ENCODE peak calls at places on chromosomes 12 and 14, in five cellular contexts. C, W, J, I and H are unnamed samples.

GRCh38 chr12:106918746-106919145 is 37.0 kb upstream of the TMEM263 start:
- DNase-seq in C (no peak), W (no peak), J (no peak), I (no peak), H (no peak)

GRCh38 chr12:42588981-42589464 is 523 bp downstream of the PRICKLE1 start:
- DNase-seq in C (peak), W (no peak), J (peak), I (peak), H (no peak)

GRCh38 chr12:2980630-2981029 is 21.4 kb downstream of the TEAD4 start:
- DNase-seq in C (no peak), W (no peak), J (no peak), I (no peak), H (no peak)

GRCh38 chr12:55659486-55660385 is 23.0 kb downstream of the OR10P1 start:
- DNase-seq in C (no peak), W (peak), J (no peak), I (no peak), H (no peak)

GRCh38 chr14:92951912-92952471 is 29.0 kb downstream of the CHGA start:
- DNase-seq in C (peak), W (peak), J (peak), I (peak), H (peak)

GRCh38 chr12:65278576-65279386 is at the start of gene MSRB3:
- DNase-seq in C (peak), W (peak), J (peak), I (peak), H (no peak)

GRCh38 chr14:52272375-52272774 is 4.9 kb downstream of the PTGDR start:
- DNase-seq in C (no peak), W (no peak), J (no peak), I (no peak), H (no peak)

GRCh38 chr12:49939307-49939706 is 11.2 kb upstream of the AQP2 start:
- DNase-seq in C (no peak), W (no peak), J (no peak), I (no peak), H (no peak)

GRCh38 chr14:31411218-31411727 is 9.1 kb downstream of the HEATR5A start:
- DNase-seq in C (no peak), W (peak), J (no peak), I (no peak), H (no peak)

GRCh38 chr14:85342858-85343607 is 186.9 kb upstream of the FLRT2 start:
- DNase-seq in C (no peak), W (no peak), J (no peak), I (no peak), H (no peak)

GRCh38 chr12:66036317-66036716 is 94.2 kb downstream of the LLPH start:
- DNase-seq in C (no peak), W (peak), J (no peak), I (no peak), H (no peak)

GRCh38 chr12:92551210-92551609 is 151.6 kb upstream of the PLEKHG7 start:
- DNase-seq in C (no peak), W (no peak), J (no peak), I (no peak), H (no peak)

GRCh38 chr14:91078095-91078737 is 17.8 kb upstream of the RPS6KA5 start:
- DNase-seq in C (no peak), W (no peak), J (no peak), I (no peak), H (no peak)

GRCh38 chr12:124551268-124552144 is 15.9 kb downstream of the NCOR2 start:
- DNase-seq in C (peak), W (no peak), J (peak), I (peak), H (no peak)

GRCh38 chr14:41607966-41608663 is 1.4 kb downstream of the LRFN5 start:
- DNase-seq in C (no peak), W (peak), J (peak), I (no peak), H (no peak)

GRCh38 chr14:74362361-74362915 is 14.2 kb downstream of the VRTN start:
- DNase-seq in C (peak), W (peak), J (no peak), I (peak), H (peak)

GRCh38 chr12:109502332-109502731 is 24.9 kb downstream of the UBE3B start:
- DNase-seq in C (no peak), W (no peak), J (no peak), I (no peak), H (no peak)

GRCh38 chr14:22524784-22525161 is 64.3 kb downstream of the DAD1 start:
- DNase-seq in C (no peak), W (peak), J (no peak), I (no peak), H (no peak)

GRCh38 chr12:108374596-108375320 is 35.6 kb upstream of the CMKLR1 start:
- DNase-seq in C (no peak), W (no peak), J (no peak), I (no peak), H (no peak)

GRCh38 chr14:94104731-94105130 is 5.8 kb upstream of the IFI27 start:
- DNase-seq in C (no peak), W (no peak), J (no peak), I (no peak), H (no peak)

GRCh38 chr14:39396448-39396847 is 35.8 kb downstream of the FBXO33 start:
- DNase-seq in C (no peak), W (peak), J (no peak), I (no peak), H (no peak)

GRCh38 chr12:84069699-84070098 is 842.9 kb downstream of the SLC6A15 start:
- DNase-seq in C (no peak), W (peak), J (no peak), I (no peak), H (no peak)

GRCh38 chr12:56271031-56271430 is 4.3 kb downstream of the COQ10A start:
- DNase-seq in C (no peak), W (peak), J (no peak), I (no peak), H (no peak)

GRCh38 chr12:27703720-27704452 is 6.7 kb upstream of the MRPS35 start:
- DNase-seq in C (no peak), W (peak), J (no peak), I (peak), H (peak)

GRCh38 chr12:71504471-71504852 is 64.9 kb downstream of the LGR5 start:
- DNase-seq in C (no peak), W (no peak), J (no peak), I (no peak), H (no peak)

GRCh38 chr12:57332646-57333312 is 81.8 kb upstream of the STAC3 start:
- DNase-seq in C (no peak), W (peak), J (no peak), I (no peak), H (no peak)

GRCh38 chr14:70981005-70981952 is 74.0 kb downstream of the PCNX1 start:
- DNase-seq in C (no peak), W (no peak), J (no peak), I (no peak), H (no peak)

GRCh38 chr14:101604935-101605767 is 43.9 kb downstream of the DIO3 start:
- DNase-seq in C (no peak), W (no peak), J (no peak), I (peak), H (no peak)

GRCh38 chr12:94803939-94804338 is 153.6 kb upstream of the TMCC3 start:
- DNase-seq in C (no peak), W (no peak), J (no peak), I (no peak), H (no peak)

GRCh38 chr12:93116632-93117031 is 187.5 kb upstream of the EEA1 start:
- DNase-seq in C (no peak), W (peak), J (no peak), I (peak), H (no peak)

GRCh38 chr12:103548622-103549601 is 38.2 kb upstream of the STAB2 start:
- DNase-seq in C (peak), W (peak), J (no peak), I (peak), H (peak)

GRCh38 chr12:103546959-103547358 is 40.1 kb upstream of the STAB2 start:
- DNase-seq in C (no peak), W (no peak), J (no peak), I (no peak), H (no peak)

GRCh38 chr12:103542078-103542477 is 45.0 kb upstream of the STAB2 start:
- DNase-seq in C (no peak), W (no peak), J (no peak), I (no peak), H (no peak)

GRCh38 chr12:103547929-103548328 is 39.1 kb upstream of the STAB2 start:
- DNase-seq in C (no peak), W (no peak), J (no peak), I (no peak), H (no peak)
- TF ChIP-seq CTCF in C (no peak), W (no peak), J (no peak), I (no peak), H (no peak)

DNA sequence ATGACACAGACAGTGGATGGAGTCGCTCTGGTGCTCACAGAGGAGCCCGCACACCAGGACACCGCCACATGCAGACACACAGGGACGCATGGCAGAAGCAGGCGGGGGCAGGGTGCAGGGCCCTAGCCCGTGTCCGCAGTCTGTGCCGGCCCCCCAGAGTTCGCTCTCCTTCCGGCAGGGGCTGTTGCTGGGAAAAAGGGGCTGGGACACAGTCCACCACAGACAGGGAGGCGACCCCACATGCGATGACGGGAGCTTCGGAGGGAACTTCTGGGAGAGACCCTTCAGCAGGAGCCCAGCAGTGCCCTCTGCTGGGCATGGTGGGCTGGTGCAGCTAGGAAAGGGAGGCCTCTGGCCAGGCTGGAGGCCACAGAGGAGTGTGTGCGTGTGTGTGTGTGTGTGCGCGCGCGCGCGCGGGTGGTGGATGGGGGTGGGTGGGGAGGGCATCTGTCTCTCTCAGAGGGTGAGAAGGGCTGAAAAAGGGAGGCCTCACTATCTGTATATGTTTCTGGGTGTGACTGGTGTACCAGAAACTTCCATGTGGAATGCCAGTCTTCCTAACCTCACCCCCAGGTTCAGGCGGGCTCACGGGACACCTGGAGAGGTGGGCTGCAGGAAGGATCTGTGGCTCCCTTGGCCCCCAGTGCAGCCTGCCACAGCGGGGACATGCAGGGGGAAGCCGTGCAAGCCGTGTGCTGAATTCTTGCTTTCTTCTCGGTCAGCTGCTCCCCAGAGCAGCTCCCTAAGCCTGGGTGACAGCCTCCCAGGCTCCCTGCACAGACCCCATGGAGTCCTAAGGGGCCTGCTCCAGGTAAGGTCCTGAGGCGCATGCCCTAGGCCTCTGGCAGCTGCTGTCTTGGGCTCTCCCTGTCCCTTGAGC is 60.7 kb downstream of the PLEKHG3 start:
- DNase-seq in C (peak), W (peak), J (peak), I (peak), H (peak)
- TF ChIP-seq CTCF in C (no peak), W (peak), J (peak), I (peak), H (peak)

DNA sequence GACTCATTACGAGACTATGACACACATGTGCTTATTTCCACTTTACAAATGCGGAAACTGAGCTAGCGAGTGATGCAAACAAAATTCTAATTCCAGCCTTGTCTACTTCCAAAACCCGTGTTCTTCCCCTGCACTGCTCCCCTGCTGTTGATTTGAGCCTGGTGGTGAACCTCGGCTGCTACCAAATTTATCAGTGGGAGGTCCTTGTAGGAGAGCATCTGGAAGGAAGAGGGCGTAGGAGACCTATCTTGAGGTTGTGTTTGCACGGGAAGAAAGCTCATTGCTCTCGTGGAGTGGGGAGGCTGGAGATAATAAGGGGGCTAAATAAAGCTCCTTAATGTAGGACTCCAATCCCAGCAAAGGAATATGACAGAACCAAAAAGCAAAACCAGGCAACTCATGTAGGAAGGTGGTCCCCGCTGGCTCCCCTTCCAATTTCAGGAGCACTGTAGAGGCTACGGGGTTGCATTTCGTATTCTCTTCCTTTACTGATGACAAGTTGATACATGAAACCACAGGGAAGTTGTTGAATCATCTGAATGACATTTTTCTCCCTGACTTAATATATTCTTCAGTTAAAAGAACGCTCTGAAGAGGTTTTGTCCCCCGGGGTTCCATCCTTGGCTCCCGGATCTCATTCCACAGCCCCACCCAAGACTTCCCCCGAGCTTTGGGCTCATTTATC is 52.6 kb downstream of the FZD10 start:
- DNase-seq in C (no peak), W (no peak), J (no peak), I (no peak), H (no peak)
- TF ChIP-seq CTCF in C (no peak), W (no peak), J (no peak), I (no peak), H (no peak)

GRCh38 chr12:47736877-47737676 is 11.8 kb upstream of the ENDOU start:
- DNase-seq in C (no peak), W (peak), J (peak), I (peak), H (no peak)

GRCh38 chr12:47734725-47735480 is 9.6 kb upstream of the ENDOU start:
- DNase-seq in C (no peak), W (no peak), J (no peak), I (no peak), H (no peak)

GRCh38 chr12:47737936-47738335 is 12.6 kb upstream of the ENDOU start:
- DNase-seq in C (no peak), W (no peak), J (no peak), I (no peak), H (no peak)

GRCh38 chr12:47736216-47736615 is 10.9 kb upstream of the ENDOU start:
- DNase-seq in C (no peak), W (no peak), J (no peak), I (no peak), H (no peak)

DNA sequence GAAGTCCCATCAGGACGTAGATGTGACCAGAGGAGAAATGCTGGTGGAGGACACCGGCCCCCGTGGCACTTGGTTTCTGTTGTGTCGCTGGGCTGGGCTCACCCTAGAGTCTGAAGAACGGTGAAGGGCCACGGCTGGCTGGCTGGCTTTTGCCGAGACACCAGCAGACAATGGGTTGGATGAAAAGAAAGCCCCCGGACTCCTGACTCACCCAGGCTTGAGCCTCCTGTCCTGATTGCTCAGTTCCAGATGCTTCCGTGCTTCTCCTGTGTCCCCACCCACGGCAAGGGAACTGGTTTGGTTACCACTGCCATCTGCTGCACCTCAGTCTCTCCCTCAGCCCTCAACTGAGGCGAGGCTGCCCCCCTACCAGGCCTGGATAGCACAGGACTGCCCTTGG is 10.4 kb upstream of the ENDOU start:
- DNase-seq in C (no peak), W (peak), J (no peak), I (no peak), H (no peak)
- TF ChIP-seq CTCF in C (no peak), W (no peak), J (no peak), I (no peak), H (no peak)

GRCh38 chr12:47033797-47034555 is 45.4 kb upstream of the PCED1B start:
- DNase-seq in C (no peak), W (peak), J (no peak), I (no peak), H (no peak)

GRCh38 chr12:47034661-47035060 is 44.8 kb upstream of the PCED1B start:
- DNase-seq in C (no peak), W (peak), J (no peak), I (no peak), H (no peak)

GRCh38 chr12:47029903-47030302 is 49.5 kb upstream of the PCED1B start:
- DNase-seq in C (no peak), W (no peak), J (no peak), I (no peak), H (no peak)

GRCh38 chr12:47033081-47033480 is 46.3 kb upstream of the PCED1B start:
- DNase-seq in C (no peak), W (peak), J (no peak), I (peak), H (no peak)

GRCh38 chr12:47032644-47033043 is 46.8 kb upstream of the PCED1B start:
- DNase-seq in C (no peak), W (peak), J (no peak), I (no peak), H (no peak)
- TF ChIP-seq CTCF in C (peak), W (peak), J (peak), I (peak), H (peak)

DNA sequence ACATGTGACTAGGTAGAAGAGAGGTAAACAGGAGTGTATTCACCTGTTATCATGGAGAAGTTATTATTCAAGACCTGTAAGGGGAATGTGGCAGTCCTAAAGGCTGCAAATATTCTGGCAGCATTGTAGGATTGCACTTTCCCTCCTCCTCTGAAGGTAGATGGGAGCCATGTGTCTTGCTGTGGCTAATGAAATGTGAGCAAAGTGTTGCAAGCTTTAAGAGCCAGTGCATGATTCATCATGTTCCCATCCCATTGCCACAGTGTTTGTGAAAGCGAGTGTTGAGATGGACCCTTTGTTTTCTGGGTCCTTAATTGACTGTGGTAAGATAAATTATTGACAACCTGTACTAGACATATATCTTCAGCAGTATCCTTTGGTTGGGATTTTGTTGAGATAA is 128.7 kb downstream of the RGS6 start:
- DNase-seq in C (no peak), W (no peak), J (no peak), I (no peak), H (no peak)
- TF ChIP-seq CTCF in C (no peak), W (no peak), J (no peak), I (no peak), H (no peak)

GRCh38 chr12:53504004-53504920 is 3.0 kb downstream of the NPFF start:
- DNase-seq in C (no peak), W (no peak), J (no peak), I (no peak), H (no peak)
- TF ChIP-seq CTCF in C (no peak), W (no peak), J (no peak), I (no peak), H (no peak)

GRCh38 chr12:130826151-130826801 is 12.8 kb downstream of the STX2 start:
- DNase-seq in C (peak), W (peak), J (peak), I (peak), H (peak)
- TF ChIP-seq CTCF in C (no peak), W (peak), J (peak), I (peak), H (peak)

GRCh38 chr14:47039336-47039735 is 387.8 kb upstream of the RPL10L start:
- DNase-seq in C (no peak), W (no peak), J (no peak), I (no peak), H (no peak)

GRCh38 chr14:47044841-47045240 is 393.3 kb upstream of the RPL10L start:
- DNase-seq in C (no peak), W (peak), J (no peak), I (peak), H (no peak)

GRCh38 chr14:47040490-47040889 is 388.9 kb upstream of the RPL10L start:
- DNase-seq in C (no peak), W (peak), J (no peak), I (no peak), H (no peak)
- TF ChIP-seq CTCF in C (no peak), W (no peak), J (peak), I (no peak), H (no peak)

GRCh38 chr12:117671734-117672133 is 297.1 kb downstream of the KSR2 start:
- DNase-seq in C (no peak), W (peak), J (no peak), I (no peak), H (no peak)
- TF ChIP-seq CTCF in C (no peak), W (no peak), J (no peak), I (no peak), H (no peak)